ENCODE peak calls at places on chromosomes 16 and 17, in five cellular contexts. H is stimulated activated CD4-positive, alpha-beta T cell treated with anti-CD3 and anti-CD28 coated beads, Interleukin-2, amount 100 ng/mL, for 48 hours; C is heart left ventricle; Z is dermis blood vessel endothelial cell; I is NCI-H2029. K is an unnamed sample.

GRCh38 chr16:79767597-79768280 is 167.2 kb upstream of the MAF start:
- DNase-seq in Z (no peak), C (peak), H (no peak), I (no peak), K (peak)

GRCh38 chr16:83482545-83483162 is 325.1 kb upstream of the HSBP1 start:
- DNase-seq in I (no peak), C (no peak), H (no peak), Z (no peak), K (no peak)

GRCh38 chr17:28908640-28909098 is 5.8 kb upstream of the DHRS13 start:
- DNase-seq in C (peak), H (no peak), Z (peak), I (no peak), K (no peak)

GRCh38 chr16:763903-764750 is 3.6 kb downstream of the MSLN start:
- DNase-seq in I (no peak), C (peak), Z (no peak), H (no peak), K (no peak)

GRCh38 chr17:43591750-43592562 is 45.8 kb upstream of the ETV4 start:
- DNase-seq in Z (peak), C (peak), H (no peak), I (no peak), K (peak)

GRCh38 chr16:72999541-73000019 is 48.3 kb downstream of the ZFHX3 start:
- DNase-seq in H (no peak), C (no peak), Z (no peak), I (peak), K (no peak)

GRCh38 chr17:65554568-65555223 is 6.8 kb downstream of the AXIN2 start:
- DNase-seq in H (no peak), C (peak), I (peak), Z (no peak), K (no peak)

GRCh38 chr17:75614556-75615270 is 18.5 kb upstream of the SMIM5 start:
- DNase-seq in H (no peak), C (no peak), I (no peak), Z (no peak), K (no peak)

GRCh38 chr17:55576237-55576998 is 65.2 kb upstream of the SMIM36 start:
- DNase-seq in I (no peak), C (no peak), Z (peak), H (no peak), K (no peak)

GRCh38 chr16:56470232-56470631 is 18.9 kb downstream of the OGFOD1 start:
- DNase-seq in Z (no peak), C (no peak), I (no peak), H (no peak), K (no peak)

K was measured in ecto neural progenitor cell.